ENCODE peak calls at places on chromosomes 13 and 19, in ten cellular contexts. K, R, W, T, D, P, L, G, E and F are unnamed samples.

GRCh38 chr19:36060430-36060829 is 5.7 kb downstream of the WDR62 start:
- DNase-seq in K (no peak), R (peak; percentile 90), W (no peak), T (no peak), D (peak; percentile 69), P (no peak), L (peak; percentile 70), G (peak; percentile 65), E (peak; percentile 41), F (no peak)

GRCh38 chr13:103952183-103952582 is 886.0 kb upstream of the SLC10A2 start:
- DNase-seq in K (no peak), R (no peak), W (no peak), T (no peak), D (no peak), P (no peak), L (no peak), G (no peak), E (no peak), F (no peak)

GRCh38 chr19:10701955-10702307 is 692 bp downstream of the QTRT1 start:
- DNase-seq in K (no peak), R (no peak), W (no peak), T (no peak), D (peak; percentile 75), P (no peak), L (peak; percentile 58), G (peak; percentile 25), E (no peak), F (no peak)

GRCh38 chr13:33281951-33282595 is 3.5 kb downstream of the STARD13 start:
- DNase-seq in K (no peak), R (no peak), W (no peak), T (no peak), D (no peak), P (no peak), L (no peak), G (no peak), E (no peak), F (no peak)

GRCh38 chr13:74891610-74892009 is 590.4 kb downstream of the TBC1D4 start:
- DNase-seq in K (no peak), R (peak; percentile 2), W (no peak), T (no peak), D (no peak), P (no peak), L (no peak), G (no peak), E (no peak), F (no peak)

GRCh38 chr19:2549701-2550191 is 73.8 kb downstream of the GADD45B start:
- DNase-seq in K (no peak), R (no peak), W (no peak), T (no peak), D (no peak), P (no peak), L (no peak), G (no peak), E (peak; percentile 82), F (no peak)

GRCh38 chr19:35832054-35832453 is 19.4 kb upstream of the PRODH2 start:
- DNase-seq in K (no peak), R (no peak), W (no peak), T (no peak), D (no peak), P (no peak), L (no peak), G (no peak), E (no peak), F (no peak)

GRCh38 chr13:86741762-86742285 is 929.3 kb upstream of the SLITRK5 start:
- DNase-seq in K (no peak), R (no peak), W (no peak), T (no peak), D (peak; percentile 58), P (no peak), L (no peak), G (no peak), E (no peak), F (no peak)

GRCh38 chr19:37935341-37935740 is 28.3 kb downstream of the SIPA1L3 start:
- DNase-seq in K (no peak), R (no peak), W (no peak), T (no peak), D (no peak), P (no peak), L (no peak), G (no peak), E (no peak), F (no peak)

GRCh38 chr19:37936166-37936565 is 29.2 kb downstream of the SIPA1L3 start:
- DNase-seq in K (no peak), R (no peak), W (no peak), T (no peak), D (no peak), P (no peak), L (no peak), G (no peak), E (no peak), F (no peak)

GRCh38 chr19:37936886-37937285 is 29.9 kb downstream of the SIPA1L3 start:
- DNase-seq in K (no peak), R (no peak), W (no peak), T (no peak), D (no peak), P (no peak), L (no peak), G (no peak), E (no peak), F (no peak)

GRCh38 chr19:37941820-37942515 is 35.0 kb downstream of the SIPA1L3 start:
- DNase-seq in K (no peak), R (peak; percentile 85), W (no peak), T (no peak), D (no peak), P (no peak), L (no peak), G (no peak), E (no peak), F (no peak)

DNA sequence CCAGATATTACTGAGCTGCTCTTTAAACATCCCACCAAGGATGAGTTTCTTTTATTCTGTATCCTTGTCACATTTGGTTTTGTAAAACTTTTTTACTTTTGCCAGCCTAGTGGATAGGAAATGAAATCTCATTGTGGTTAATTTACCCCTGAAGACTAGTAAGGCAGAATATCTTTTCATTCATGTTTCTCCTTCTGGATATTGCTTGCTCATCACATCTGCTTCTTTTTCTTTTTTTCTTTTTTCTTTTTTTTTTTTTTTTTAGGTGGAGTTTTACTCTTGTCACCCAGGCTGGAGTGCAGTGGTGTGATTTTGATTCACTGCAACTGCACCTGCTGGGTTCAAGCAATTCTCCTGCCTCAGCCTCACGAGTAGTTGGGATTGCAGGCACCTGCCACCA is 31.4 kb downstream of the SIPA1L3 start:
- DNase-seq in K (no peak), R (no peak), W (no peak), T (no peak), D (no peak), P (no peak), L (no peak), G (no peak), E (no peak), F (no peak)
- TF ChIP-seq CTCF in K (no peak), R (no peak), W (no peak), T (no peak), D (no peak), P (no peak), L (no peak), G (no peak), E (no peak), F (no peak)

GRCh38 chr13:51262501-51263211 is 40.5 kb downstream of the FAM124A start:
- DNase-seq in K (no peak), R (no peak), W (no peak), T (no peak), D (no peak), P (no peak), L (peak; percentile 20), G (no peak), E (no peak), F (no peak)
- TF ChIP-seq CTCF in K (no peak), R (no peak), W (no peak), T (no peak), D (peak; percentile 34), P (no peak), L (peak; percentile 14), G (no peak), E (peak; percentile 37), F (no peak)

GRCh38 chr19:57241181-57241580 is 749 bp downstream of the ZNF805 start:
- DNase-seq in K (no peak), R (no peak), W (no peak), T (no peak), D (peak; percentile 3), P (no peak), L (peak; percentile 37), G (no peak), E (no peak), F (no peak)

GRCh38 chr19:57244513-57244912 is 4.1 kb downstream of the ZNF805 start:
- DNase-seq in K (no peak), R (no peak), W (no peak), T (no peak), D (no peak), P (no peak), L (no peak), G (no peak), E (no peak), F (no peak)

GRCh38 chr19:57239982-57240310 is 486 bp upstream of the ZNF805 start:
- DNase-seq in K (no peak), R (no peak), W (no peak), T (no peak), D (peak; percentile 66), P (no peak), L (no peak), G (no peak), E (no peak), F (no peak)

GRCh38 chr19:57242821-57243220 is 2.4 kb downstream of the ZNF805 start:
- DNase-seq in K (no peak), R (no peak), W (no peak), T (no peak), D (no peak), P (no peak), L (no peak), G (no peak), E (no peak), F (no peak)

DNA sequence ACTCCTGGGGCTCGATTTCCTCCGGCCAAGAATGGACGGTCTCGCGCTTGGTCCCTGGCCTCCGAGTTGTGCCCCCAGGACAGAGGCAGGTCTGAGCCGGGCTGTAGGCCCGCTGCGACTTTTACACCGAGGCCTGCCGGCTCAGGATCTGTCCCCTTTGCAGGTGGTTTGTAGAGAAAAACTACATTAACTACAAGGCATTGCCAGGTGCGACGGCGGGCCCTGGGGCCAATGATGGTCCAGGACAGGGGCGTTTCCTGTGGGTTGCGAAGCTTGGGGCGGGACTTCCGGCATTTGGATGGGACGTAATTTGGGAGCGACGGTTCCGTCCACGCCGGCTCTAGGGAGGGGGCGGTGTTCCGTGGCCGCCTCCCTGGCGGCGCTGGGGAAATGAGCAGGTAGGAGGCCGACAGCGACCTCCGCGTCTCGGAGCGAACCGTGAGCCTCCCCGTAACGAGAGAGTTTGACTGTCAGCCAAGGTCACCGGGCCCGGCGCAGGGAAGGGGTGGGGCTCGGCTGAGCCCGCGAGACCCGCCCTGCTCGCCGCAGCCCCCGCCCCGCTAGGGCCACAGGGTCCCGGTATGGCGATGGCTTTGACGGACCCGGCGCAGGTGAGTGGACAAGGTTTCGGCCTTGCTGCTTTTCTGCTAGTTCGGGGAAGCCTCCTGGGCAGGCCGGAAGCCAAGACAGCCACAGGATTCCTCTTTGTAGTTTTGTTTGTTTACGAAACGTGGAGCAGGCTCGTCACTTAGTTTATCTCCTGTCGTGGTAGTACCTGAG is at the start of gene ZNF805:
- DNase-seq in K (peak; percentile 93), R (peak; percentile 96), W (peak; percentile 97), T (peak; percentile 85), D (peak; percentile 99), P (peak; percentile 96), L (peak; percentile 96), G (peak; percentile 86), E (peak; percentile 97), F (peak; percentile 96)
- TF ChIP-seq CTCF in K (no peak), R (no peak), W (no peak), T (peak; percentile 12), D (no peak), P (no peak), L (no peak), G (no peak), E (peak; percentile 31), F (no peak)

DNA sequence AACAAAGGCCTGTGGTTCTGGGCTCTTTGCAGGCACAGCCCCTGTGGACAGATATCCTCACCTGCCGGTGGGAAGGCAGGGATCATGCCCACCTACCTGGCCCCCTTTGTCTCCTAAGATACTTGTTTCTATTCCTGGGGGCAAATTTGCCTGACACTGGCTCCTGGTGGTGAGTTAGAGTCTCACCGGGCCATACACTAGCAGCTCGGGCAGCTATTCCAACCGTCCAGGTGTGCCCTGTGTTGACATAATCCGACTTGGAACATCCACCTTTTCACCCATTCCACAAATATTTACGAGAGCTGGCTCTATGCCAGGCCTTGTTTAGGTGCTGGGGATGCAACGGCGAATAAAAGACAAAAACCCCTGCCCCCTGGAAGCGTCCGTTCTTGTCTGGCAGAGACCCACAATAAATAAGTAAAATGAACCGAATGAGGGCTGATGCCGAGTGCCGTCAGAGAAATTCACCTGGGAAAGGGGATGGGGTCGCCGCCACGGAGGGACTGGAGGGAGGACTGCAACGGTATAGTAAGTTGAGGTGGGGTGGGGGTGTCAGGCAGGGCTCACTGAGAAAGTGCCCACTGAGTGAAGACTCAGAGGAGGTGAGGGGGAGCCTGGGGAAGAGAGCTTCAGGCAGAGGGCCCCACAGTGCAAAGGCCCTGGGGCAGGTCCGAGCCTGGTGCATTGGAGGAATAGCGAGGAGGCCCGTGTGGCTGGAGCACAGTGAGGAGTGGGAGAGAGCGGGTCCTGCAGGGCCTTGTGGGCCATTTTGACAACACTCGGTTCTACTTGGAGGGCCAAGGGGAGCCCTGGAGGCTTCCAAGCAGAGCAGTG is 43.2 kb upstream of the RANBP3 start:
- DNase-seq in K (no peak), R (no peak), W (no peak), T (no peak), D (no peak), P (no peak), L (no peak), G (no peak), E (no peak), F (no peak)
- TF ChIP-seq CTCF in K (no peak), R (no peak), W (peak; percentile 37), T (no peak), D (no peak), P (no peak), L (peak; percentile 5), G (no peak), E (no peak), F (no peak)